ENCODE peak calls at places on chromosomes 2 and 18, in eight cellular contexts. One of them, this sample, is unnamed.
A peak's percentile ranks its signal among the peaks of the same experiment; 100 is the strongest.

GRCh38 chr2:180519276-180519675 is 461.1 kb upstream of the UBE2E3 start:
- DNase-seq in thoracic aorta: no peak
- DNase-seq in Peyer's patch: no peak
- DNase-seq in left cardiac atrium: no peak
- DNase-seq in cardiac muscle cell: peak; percentile 34
- DNase-seq in AG04450: no peak
- DNase-seq in HS-27A: no peak
- DNase-seq in activated CD8-positive, alpha-beta memory T cell treated with anti-CD3 and anti-CD28 coated beads, Interleukin-2, amount 10 ng/mL, durations not matched to agents 7 days and 5 days: no peak
- DNase-seq in this sample: no peak

GRCh38 chr2:234974501-234975385 is 22.9 kb downstream of the SH3BP4 start:
- DNase-seq in thoracic aorta: no peak
- DNase-seq in Peyer's patch: no peak
- DNase-seq in left cardiac atrium: peak; percentile 51
- DNase-seq in cardiac muscle cell: peak; percentile 77
- DNase-seq in AG04450: no peak
- DNase-seq in HS-27A: no peak
- DNase-seq in activated CD8-positive, alpha-beta memory T cell treated with anti-CD3 and anti-CD28 coated beads, Interleukin-2, amount 10 ng/mL, durations not matched to agents 7 days and 5 days: no peak
- DNase-seq in this sample: no peak

GRCh38 chr18:25019086-25019860 is 332.7 kb downstream of the ZNF521 start:
- DNase-seq in thoracic aorta: no peak
- DNase-seq in Peyer's patch: no peak
- DNase-seq in left cardiac atrium: no peak
- DNase-seq in cardiac muscle cell: no peak
- DNase-seq in AG04450: no peak
- DNase-seq in HS-27A: no peak
- DNase-seq in activated CD8-positive, alpha-beta memory T cell treated with anti-CD3 and anti-CD28 coated beads, Interleukin-2, amount 10 ng/mL, durations not matched to agents 7 days and 5 days: no peak
- DNase-seq in this sample: no peak

GRCh38 chr18:70373062-70373519 is 84.2 kb downstream of the SOCS6 start:
- DNase-seq in thoracic aorta: no peak
- DNase-seq in Peyer's patch: no peak
- DNase-seq in left cardiac atrium: no peak
- DNase-seq in cardiac muscle cell: peak; percentile 82
- DNase-seq in AG04450: peak; percentile 43
- DNase-seq in HS-27A: no peak
- DNase-seq in activated CD8-positive, alpha-beta memory T cell treated with anti-CD3 and anti-CD28 coated beads, Interleukin-2, amount 10 ng/mL, durations not matched to agents 7 days and 5 days: no peak
- DNase-seq in this sample: no peak

GRCh38 chr2:70789304-70790078 is 952 bp downstream of the FIGLA start:
- DNase-seq in thoracic aorta: no peak
- DNase-seq in Peyer's patch: peak; percentile 30
- DNase-seq in left cardiac atrium: peak; percentile 73
- DNase-seq in cardiac muscle cell: peak; percentile 68
- DNase-seq in AG04450: no peak
- DNase-seq in HS-27A: no peak
- DNase-seq in activated CD8-positive, alpha-beta memory T cell treated with anti-CD3 and anti-CD28 coated beads, Interleukin-2, amount 10 ng/mL, durations not matched to agents 7 days and 5 days: peak; percentile 78
- DNase-seq in this sample: no peak

GRCh38 chr2:64848945-64849344 is 140.3 kb upstream of the SLC1A4 start:
- DNase-seq in thoracic aorta: no peak
- DNase-seq in Peyer's patch: no peak
- DNase-seq in left cardiac atrium: no peak
- DNase-seq in cardiac muscle cell: no peak
- DNase-seq in AG04450: no peak
- DNase-seq in HS-27A: no peak
- DNase-seq in activated CD8-positive, alpha-beta memory T cell treated with anti-CD3 and anti-CD28 coated beads, Interleukin-2, amount 10 ng/mL, durations not matched to agents 7 days and 5 days: no peak
- DNase-seq in this sample: no peak

GRCh38 chr2:7588295-7588694 is 671.1 kb downstream of the RNF144A start:
- DNase-seq in thoracic aorta: no peak
- DNase-seq in Peyer's patch: no peak
- DNase-seq in left cardiac atrium: no peak
- DNase-seq in cardiac muscle cell: no peak
- DNase-seq in AG04450: no peak
- DNase-seq in HS-27A: no peak
- DNase-seq in activated CD8-positive, alpha-beta memory T cell treated with anti-CD3 and anti-CD28 coated beads, Interleukin-2, amount 10 ng/mL, durations not matched to agents 7 days and 5 days: no peak
- DNase-seq in this sample: no peak

GRCh38 chr2:70785137-70785911 is 5.1 kb downstream of the FIGLA start:
- DNase-seq in thoracic aorta: no peak
- DNase-seq in Peyer's patch: no peak
- DNase-seq in left cardiac atrium: peak; percentile 21
- DNase-seq in cardiac muscle cell: peak; percentile 48
- DNase-seq in AG04450: no peak
- DNase-seq in HS-27A: no peak
- DNase-seq in activated CD8-positive, alpha-beta memory T cell treated with anti-CD3 and anti-CD28 coated beads, Interleukin-2, amount 10 ng/mL, durations not matched to agents 7 days and 5 days: peak; percentile 49
- DNase-seq in this sample: no peak

GRCh38 chr18:13584826-13585225 is 141.5 kb downstream of the FAM210A start:
- DNase-seq in thoracic aorta: no peak
- DNase-seq in Peyer's patch: no peak
- DNase-seq in left cardiac atrium: no peak
- DNase-seq in cardiac muscle cell: peak; percentile 3
- DNase-seq in AG04450: no peak
- DNase-seq in HS-27A: no peak
- DNase-seq in activated CD8-positive, alpha-beta memory T cell treated with anti-CD3 and anti-CD28 coated beads, Interleukin-2, amount 10 ng/mL, durations not matched to agents 7 days and 5 days: no peak
- DNase-seq in this sample: no peak